ENCODE peak calls at places on chromosome 11, in five cellular contexts. N is CD4-positive, alpha-beta T cell; I is body of pancreas; Q is PC-9; J is Karpas-422. G is an unnamed sample. For H3K9me3, the result is how much of the 10 kb centered on the place peaks cover.

GRCh38 chr11:106681435-106681834 is 336.8 kb downstream of the GUCY1A2 start:
- DNase-seq in N (no peak), I (no peak), Q (no peak), J (no peak), G (no peak)

GRCh38 chr11:35518766-35519165 is 6.7 kb downstream of the PAMR1 start:
- DNase-seq in N (no peak), I (no peak), Q (no peak), J (no peak), G (no peak)

GRCh38 chr11:120835601-120836228 is 188.2 kb upstream of the TBCEL start:
- DNase-seq in N (no peak), I (no peak), Q (no peak), J (peak), G (no peak)

GRCh38 chr11:64642418-64642735 is 51.4 kb downstream of the SLC22A12 start:
- DNase-seq in N (no peak), I (no peak), Q (no peak), J (no peak), G (no peak)

GRCh38 chr11:132972565-132972964 is 559.7 kb downstream of the OPCML start:
- DNase-seq in N (no peak), I (no peak), Q (no peak), J (no peak), G (no peak)

GRCh38 chr11:3796796-3797328 is 492 bp downstream of the NUP98 start:
- DNase-seq in N (no peak), I (no peak), Q (no peak), J (peak), G (no peak)

GRCh38 chr11:61874460-61874809 is 16.9 kb downstream of the FADS3 start:
- DNase-seq in N (no peak), I (no peak), Q (no peak), J (no peak), G (peak)

GRCh38 chr11:64358907-64359711 is at the start of gene RPS6KA4:
- DNase-seq in N (peak), I (peak), Q (peak), J (peak), G (peak)

GRCh38 chr11:110716361-110716760 is 4.1 kb upstream of the ARHGAP20 start:
- DNase-seq in N (no peak), I (no peak), Q (no peak), J (no peak), G (peak)

GRCh38 chr11:7905961-7906429 is 25.1 kb downstream of the OR10A6 start:
- DNase-seq in N (no peak), I (no peak), Q (peak), J (peak), G (no peak)

GRCh38 chr11:548700-549603 is 11.6 kb downstream of the LMNTD2 start:
- DNase-seq in N (no peak), I (no peak), Q (no peak), J (peak), G (no peak)

GRCh38 chr11:68031136-68031459 is 617 bp downstream of the NDUFS8 start:
- DNase-seq in N (no peak), I (no peak), Q (no peak), J (peak), G (no peak)

GRCh38 chr11:111612211-111612610 is 10.0 kb downstream of the SIK2 start:
- DNase-seq in N (no peak), I (no peak), Q (no peak), J (no peak), G (no peak)

GRCh38 chr11:124746621-124747243 is 5.3 kb downstream of the VSIG2 start:
- DNase-seq in N (peak), I (peak), Q (peak), J (peak), G (peak)

GRCh38 chr11:19953909-19954308 is 206.4 kb downstream of the DBX1 start:
- DNase-seq in N (no peak), I (no peak), Q (peak), J (peak), G (peak)

GRCh38 chr11:12019867-12020416 is 11.5 kb upstream of the DKK3 start:
- DNase-seq in N (no peak), I (no peak), Q (no peak), J (no peak), G (no peak)

GRCh38 chr11:44840526-44840925 is 110.2 kb downstream of the TP53I11 start:
- DNase-seq in N (no peak), I (no peak), Q (no peak), J (no peak), G (no peak)
- H3K9me3 ChIP-seq in N (under half), I (under half), Q (under half), J (under half), G (under half)

GRCh38 chr11:82899957-82900276 is 313 bp downstream of the PRCP start:
- DNase-seq in N (no peak), I (no peak), Q (no peak), J (no peak), G (peak)

GRCh38 chr11:82900277-82901164 is at the start of gene PRCP:
- DNase-seq in N (peak), I (peak), Q (peak), J (peak), G (peak)

GRCh38 chr11:82898242-82898641 is 2.0 kb downstream of the PRCP start:
- DNase-seq in N (no peak), I (no peak), Q (no peak), J (no peak), G (no peak)

GRCh38 chr11:82901165-82901938 is at the start of gene DDIAS:
- DNase-seq in N (peak), I (peak), Q (peak), J (peak), G (peak)

DNA sequence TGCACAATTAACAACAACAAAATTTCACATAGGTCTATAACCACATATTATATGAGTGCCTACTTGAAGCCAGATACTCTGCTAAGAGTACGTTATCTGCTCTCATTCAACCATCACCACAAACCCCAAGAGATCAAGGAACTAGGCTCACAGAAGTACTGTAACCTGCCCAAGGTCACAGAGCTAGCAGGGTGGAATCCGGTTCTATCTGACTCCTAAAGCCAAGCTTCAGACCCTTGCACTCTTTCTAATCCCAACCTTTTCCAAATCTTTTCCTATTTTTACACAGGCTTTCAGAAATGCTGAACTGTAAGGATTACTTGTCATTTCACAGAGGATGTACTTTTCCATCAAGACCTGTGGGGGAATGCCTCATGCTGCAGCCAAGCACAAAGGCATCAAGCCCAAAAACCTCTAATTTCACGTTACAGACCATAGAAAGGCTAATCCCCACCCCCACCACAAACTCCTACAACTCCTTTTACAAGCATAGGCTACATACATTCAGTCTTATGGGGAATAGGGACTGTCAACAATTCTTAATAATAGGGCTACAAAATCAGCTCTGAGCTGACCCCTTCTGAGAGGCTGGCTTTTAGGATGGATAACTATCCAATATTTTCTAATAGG is 924 bp downstream of the PRCP start:
- DNase-seq in N (no peak), I (no peak), Q (peak), J (peak), G (no peak)
- H3K27ac ChIP-seq in N (peak), I (no peak), Q (no peak), J (peak), G (no peak)

GRCh38 chr11:70680781-70681281 is 282.5 kb downstream of the CTTN start:
- DNase-seq in N (no peak), I (no peak), Q (no peak), J (no peak), G (peak)
- H3K9me3 ChIP-seq in N (under half), I (under half), Q (under half), J (under half), G (under half)

GRCh38 chr11:58963551-58964075 is 24.3 kb downstream of the GLYATL1 start:
- DNase-seq in N (no peak), I (peak), Q (no peak), J (no peak), G (peak)

GRCh38 chr11:58968251-58968711 is 29.0 kb downstream of the GLYATL1 start:
- DNase-seq in N (no peak), I (peak), Q (no peak), J (no peak), G (peak)

DNA sequence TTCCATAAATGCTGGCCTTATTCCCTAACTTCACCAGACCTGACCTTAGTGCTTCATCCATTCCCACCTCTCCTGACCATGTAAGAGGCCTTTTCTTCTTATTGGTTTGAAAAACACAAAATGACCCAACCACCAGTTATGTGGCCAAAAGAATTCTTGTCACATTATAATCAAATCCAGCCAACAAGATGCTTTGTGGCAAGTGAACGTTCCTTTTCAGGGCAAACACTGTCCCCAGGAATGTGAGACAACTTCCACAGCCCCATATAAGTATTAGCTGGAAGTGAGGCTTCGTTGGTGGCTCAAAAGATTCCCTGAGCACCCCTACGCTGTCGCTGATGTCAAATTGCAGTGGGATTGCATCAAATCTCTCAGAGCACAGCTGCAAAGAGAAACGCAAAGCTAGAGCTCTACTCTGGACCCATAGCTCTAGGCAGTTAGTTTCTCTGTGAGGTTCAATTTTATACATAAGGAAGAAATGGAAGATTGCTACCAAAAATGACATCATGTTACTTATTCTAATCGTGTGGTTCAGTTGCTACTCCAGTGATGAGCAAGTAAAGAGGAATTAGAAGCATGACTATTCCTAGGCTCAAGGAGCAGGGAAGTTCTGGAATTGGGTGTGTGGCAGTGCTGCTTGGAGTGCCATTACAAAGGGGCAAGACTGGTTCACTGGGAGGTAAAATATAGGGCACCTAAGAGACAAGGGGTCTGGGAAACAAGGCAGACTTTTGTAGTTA is 26.1 kb downstream of the GLYATL1 start:
- DNase-seq in N (no peak), I (no peak), Q (no peak), J (no peak), G (peak)
- H3K27ac ChIP-seq in N (no peak), I (no peak), Q (no peak), J (no peak), G (no peak)

GRCh38 chr11:55806248-55806647 is 4.9 kb upstream of the OR5L1 start:
- DNase-seq in N (no peak), I (no peak), Q (no peak), J (no peak), G (no peak)

DNA sequence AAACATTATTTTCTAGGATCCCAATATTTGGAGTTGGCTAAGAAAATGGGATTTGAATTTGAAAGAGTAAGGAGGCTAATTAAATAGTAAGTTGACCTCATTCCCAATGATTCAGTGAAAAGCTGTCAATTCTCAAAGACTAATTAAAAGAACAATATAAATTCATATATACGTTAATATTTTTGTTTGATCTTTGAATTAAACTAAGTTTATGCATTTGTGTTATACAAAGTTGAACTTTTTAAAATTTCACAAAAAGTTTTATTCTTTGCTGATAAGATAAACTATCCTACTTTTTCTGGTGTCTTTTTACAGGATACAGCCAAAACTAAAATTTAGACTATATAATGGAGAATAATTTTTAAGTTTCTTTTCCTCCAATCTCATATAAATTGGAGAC is at the start of gene OR5L1:
- DNase-seq in N (no peak), I (no peak), Q (no peak), J (no peak), G (no peak)
- H3K9me3 ChIP-seq in N (under half), I (under half), Q (under half), J (under half), G (under half)

GRCh38 chr11:69300124-69301032 is 6.4 kb downstream of the MYEOV start:
- DNase-seq in N (no peak), I (peak), Q (peak), J (peak), G (peak)

GRCh38 chr11:69301033-69301490 is 7.1 kb downstream of the MYEOV start:
- DNase-seq in N (no peak), I (peak), Q (peak), J (no peak), G (peak)

GRCh38 chr11:69297926-69298777 is 4.2 kb downstream of the MYEOV start:
- DNase-seq in N (peak), I (peak), Q (peak), J (peak), G (peak)

GRCh38 chr11:69298778-69299461 is 5.0 kb downstream of the MYEOV start:
- DNase-seq in N (no peak), I (no peak), Q (peak), J (no peak), G (peak)

GRCh38 chr11:69299572-69299971 is 5.6 kb downstream of the MYEOV start:
- DNase-seq in N (no peak), I (peak), Q (no peak), J (peak), G (no peak)
- H3K27ac ChIP-seq in N (no peak), I (no peak), Q (peak), J (no peak), G (peak)

DNA sequence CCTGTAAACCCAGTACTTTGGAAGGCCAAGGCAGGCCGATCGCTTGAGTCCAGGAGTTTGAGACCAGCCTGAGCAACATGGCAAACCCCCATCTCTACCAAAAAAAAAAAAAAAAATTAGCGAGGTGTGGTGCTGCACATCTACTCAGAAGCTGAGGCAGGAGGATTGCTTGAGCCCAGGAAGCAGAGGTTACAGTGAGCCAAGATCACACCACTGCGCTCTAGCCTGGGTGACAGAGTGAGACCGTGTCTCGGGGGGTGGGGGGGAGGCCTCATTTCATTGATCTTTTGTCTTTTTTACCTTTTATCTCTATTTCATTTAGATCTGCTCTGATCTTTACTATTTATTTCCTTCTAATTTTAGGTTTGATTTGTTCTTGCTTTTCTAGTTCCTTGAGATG is 51.8 kb downstream of the KCNQ1OT1 start:
- DNase-seq in N (no peak), I (no peak), Q (no peak), J (no peak), G (no peak)
- H3K9me3 ChIP-seq in N (half or more), I (under half), Q (half or more), J (half or more), G (under half)

GRCh38 chr11:65650547-65651338 is 12.0 kb downstream of the RELA start:
- DNase-seq in N (no peak), I (no peak), Q (peak), J (no peak), G (peak)
- H3K27ac ChIP-seq in N (peak), I (no peak), Q (peak), J (no peak), G (no peak)

G was measured in osteoblast.